ENCODE peak calls at places on chromosomes 2 and 18, in five cellular contexts. L is A549, W is K562, P is GM23338, H is GM12878. T is an unnamed sample.
A peak's percentile ranks its signal among the peaks of the same experiment; 100 is the strongest.

GRCh38 chr18:56565059-56565458 is 73.3 kb downstream of the TXNL1 start:
- DNase-seq in L (no peak), W (no peak), P (no peak), H (no peak), T (no peak)

GRCh38 chr2:58428286-58428552 is 187.1 kb upstream of the FANCL start:
- DNase-seq in L (peak; percentile 26), W (no peak), P (peak; percentile 87), H (no peak), T (no peak)

GRCh38 chr2:170812716-170813585 is 3.7 kb upstream of the GAD1 start:
- DNase-seq in L (peak; percentile 85), W (peak; percentile 72), P (peak; percentile 97), H (no peak), T (peak; percentile 82)

GRCh38 chr2:160207804-160208661 is 8.0 kb upstream of the ITGB6 start:
- DNase-seq in L (peak; percentile 96), W (no peak), P (no peak), H (peak; percentile 26), T (peak; percentile 70)

GRCh38 chr2:43192039-43192438 is 34.4 kb downstream of the ZFP36L2 start:
- DNase-seq in L (peak; percentile 51), W (no peak), P (peak; percentile 83), H (no peak), T (no peak)

GRCh38 chr2:55054476-55054875 is 4.2 kb upstream of the RTN4 start:
- DNase-seq in L (no peak), W (no peak), P (no peak), H (no peak), T (no peak)

GRCh38 chr2:10977003-10977402 is 65.3 kb downstream of the KCNF1 start:
- DNase-seq in L (no peak), W (peak; percentile 19), P (peak; percentile 18), H (no peak), T (no peak)

GRCh38 chr2:64613276-64613675 is 40.4 kb downstream of the SERTAD2 start:
- DNase-seq in L (no peak), W (no peak), P (no peak), H (no peak), T (no peak)

GRCh38 chr18:45054595-45054994 is 373.9 kb downstream of the SETBP1 start:
- DNase-seq in L (no peak), W (no peak), P (no peak), H (no peak), T (no peak)

GRCh38 chr2:6577960-6578359 is 287.7 kb downstream of the CMPK2 start:
- DNase-seq in L (no peak), W (no peak), P (no peak), H (no peak), T (no peak)

GRCh38 chr2:176494949-176495353 is 225.7 kb downstream of the MTX2 start:
- DNase-seq in L (no peak), W (no peak), P (no peak), H (no peak), T (no peak)

GRCh38 chr2:232280341-232280740 is 98.2 kb upstream of the ALPP start:
- DNase-seq in L (no peak), W (no peak), P (no peak), H (no peak), T (no peak)

GRCh38 chr2:203688798-203689197 is 17.6 kb upstream of the CD28 start:
- DNase-seq in L (no peak), W (no peak), P (peak; percentile 9), H (peak; percentile 68), T (no peak)

GRCh38 chr18:56662902-56663301 is 11.7 kb downstream of the WDR7 start:
- DNase-seq in L (no peak), W (no peak), P (no peak), H (no peak), T (no peak)

GRCh38 chr2:219230201-219230540 is 565 bp downstream of the ANKZF1 start:
- DNase-seq in L (no peak), W (peak; percentile 36), P (peak; percentile 80), H (no peak), T (peak; percentile 45)

GRCh38 chr18:70636991-70637390 is 348.1 kb downstream of the SOCS6 start:
- DNase-seq in L (no peak), W (no peak), P (no peak), H (no peak), T (no peak)

GRCh38 chr2:6764968-6765723 is 100.6 kb downstream of the CMPK2 start:
- DNase-seq in L (no peak), W (no peak), P (peak; percentile 59), H (no peak), T (no peak)

GRCh38 chr2:118850901-118851268 is 3.4 kb upstream of the EN1 start:
- DNase-seq in L (no peak), W (no peak), P (peak; percentile 52), H (no peak), T (no peak)

GRCh38 chr2:133252770-133253355 is 315.4 kb downstream of the NCKAP5 start:
- DNase-seq in L (no peak), W (no peak), P (no peak), H (no peak), T (no peak)

GRCh38 chr18:31244737-31245432 is 73.1 kb upstream of the DSG1 start:
- DNase-seq in L (no peak), W (no peak), P (no peak), H (no peak), T (peak; percentile 74)

GRCh38 chr2:46470114-46470628 is 9.2 kb upstream of the TMEM247 start:
- DNase-seq in L (no peak), W (no peak), P (no peak), H (no peak), T (no peak)

GRCh38 chr18:79736230-79736629 is 56.6 kb downstream of the CTDP1 start:
- DNase-seq in L (no peak), W (no peak), P (no peak), H (no peak), T (no peak)

GRCh38 chr2:152037711-152038110 is 61.1 kb downstream of the CACNB4 start:
- DNase-seq in L (no peak), W (no peak), P (no peak), H (no peak), T (no peak)

GRCh38 chr18:75783816-75784215 is 356.3 kb upstream of the SMIM21 start:
- DNase-seq in L (no peak), W (no peak), P (no peak), H (no peak), T (no peak)

GRCh38 chr18:13211537-13211936 is 7.0 kb upstream of the LDLRAD4 start:
- DNase-seq in L (no peak), W (no peak), P (no peak), H (no peak), T (no peak)

GRCh38 chr2:184890311-184890710 is 292.0 kb downstream of the ZNF804A start:
- DNase-seq in L (no peak), W (no peak), P (no peak), H (no peak), T (no peak)

GRCh38 chr2:28257182-28257581 is 135.5 kb upstream of the FOSL2 start:
- DNase-seq in L (no peak), W (no peak), P (no peak), H (no peak), T (no peak)

GRCh38 chr2:28250006-28250405 is 142.7 kb upstream of the FOSL2 start:
- DNase-seq in L (peak; percentile 80), W (no peak), P (no peak), H (no peak), T (no peak)

GRCh38 chr2:28252308-28252707 is 140.3 kb upstream of the FOSL2 start:
- DNase-seq in L (no peak), W (no peak), P (no peak), H (peak; percentile 46), T (no peak)

GRCh38 chr2:28251337-28251736 is 141.3 kb upstream of the FOSL2 start:
- DNase-seq in L (no peak), W (no peak), P (no peak), H (no peak), T (no peak)

DNA sequence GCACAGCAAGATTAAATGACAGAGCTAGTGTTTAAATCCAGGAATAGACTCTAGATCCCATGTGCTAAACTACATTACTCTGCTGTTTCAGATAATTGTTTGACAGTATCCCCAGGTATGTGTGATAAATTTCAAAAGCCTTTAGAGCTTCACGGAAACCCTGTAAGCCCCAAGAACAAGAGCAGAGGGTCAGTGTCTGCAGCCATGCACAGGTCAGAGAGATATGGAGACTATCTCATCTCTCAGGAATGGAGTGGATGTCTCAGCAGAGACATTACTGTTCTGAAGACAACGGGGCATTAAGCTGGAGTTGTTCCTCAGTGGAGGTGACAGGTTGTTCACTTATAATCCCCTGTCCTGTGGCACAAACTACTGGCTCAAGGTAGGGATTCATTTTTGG is 139.1 kb upstream of the FOSL2 start:
- DNase-seq in L (no peak), W (no peak), P (no peak), H (no peak), T (no peak)
- TF ChIP-seq JUNB in L (no peak), W (no peak), P (no peak), H (no peak), T (no peak)

GRCh38 chr2:207133862-207134519 is 31.8 kb downstream of the KLF7 start:
- DNase-seq in L (peak; percentile 39), W (no peak), P (peak; percentile 55), H (no peak), T (no peak)
- TF ChIP-seq JUNB in L (no peak), W (no peak), P (no peak), H (no peak), T (no peak)

DNA sequence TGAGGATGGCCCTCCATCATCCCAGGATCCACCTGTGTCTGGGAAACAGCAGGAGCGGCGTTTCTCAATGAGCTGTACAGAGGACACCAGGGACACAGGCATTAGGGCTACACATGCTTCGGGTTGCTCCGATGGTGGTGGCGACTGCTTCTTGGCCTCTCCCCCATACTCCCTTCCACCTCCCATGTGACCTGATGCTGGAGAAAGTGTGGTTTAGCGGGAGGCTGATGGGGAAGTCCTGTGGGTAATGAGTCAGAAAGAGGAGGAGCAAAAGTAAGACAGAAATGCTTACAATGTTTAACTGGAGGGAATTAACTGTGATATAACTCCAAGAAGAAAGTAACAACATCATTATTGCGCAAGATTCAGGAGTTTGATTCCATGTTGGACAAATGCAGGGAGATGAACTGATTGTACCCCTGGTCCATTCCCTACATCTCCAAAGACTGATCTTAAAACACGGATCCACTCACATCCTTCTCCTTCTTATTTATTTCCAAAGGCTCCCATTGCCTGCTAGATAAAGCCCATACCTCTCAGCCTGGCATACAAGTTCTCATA is 186.6 kb downstream of the NRP2 start:
- DNase-seq in L (no peak), W (no peak), P (no peak), H (no peak), T (no peak)
- TF ChIP-seq JUNB in L (no peak), W (no peak), P (no peak), H (no peak), T (no peak)

GRCh38 chr18:63131944-63132818 is 187.4 kb downstream of the BCL2 start:
- DNase-seq in L (no peak), W (no peak), P (no peak), H (no peak), T (no peak)
- TF ChIP-seq JUNB in L (no peak), W (no peak), P (no peak), H (no peak), T (no peak)

GRCh38 chr18:7104649-7105048 is 12.9 kb downstream of the LAMA1 start:
- DNase-seq in L (no peak), W (no peak), P (no peak), H (no peak), T (no peak)
- TF ChIP-seq JUNB in L (no peak), W (no peak), P (no peak), H (no peak), T (no peak)

T was measured in HepG2.